ENCODE peak calls at places on chromosome 5, in ten cellular contexts. One of them, this sample, is unnamed.

GRCh38 chr5:93428868-93429267 is 152.2 kb downstream of the NR2F1-AS1 start:
- DNase-seq in CD8-positive, alpha-beta T cell: no peak
- DNase-seq in AG04450: no peak
- DNase-seq in colonic mucosa: no peak
- DNase-seq in heart right ventricle: no peak
- DNase-seq in CD4-positive, CD25-positive, alpha-beta regulatory T cell: no peak
- DNase-seq in pancreas: no peak
- DNase-seq in fibroblast of lung: peak; percentile 80
- DNase-seq in CD8-positive, alpha-beta memory T cell: no peak
- DNase-seq in left ventricle myocardium inferior: no peak
- DNase-seq in this sample: no peak

GRCh38 chr5:32523625-32524024 is 61.7 kb upstream of the SUB1 start:
- DNase-seq in heart right ventricle: no peak
- DNase-seq in AG04450: no peak
- DNase-seq in left ventricle myocardium inferior: no peak
- DNase-seq in pancreas: no peak
- DNase-seq in CD8-positive, alpha-beta T cell: no peak
- DNase-seq in colonic mucosa: no peak
- DNase-seq in CD8-positive, alpha-beta memory T cell: no peak
- DNase-seq in fibroblast of lung: no peak
- DNase-seq in CD4-positive, CD25-positive, alpha-beta regulatory T cell: no peak
- DNase-seq in this sample: no peak

GRCh38 chr5:30845194-30845593 is 348.3 kb upstream of the CDH6 start:
- DNase-seq in heart right ventricle: no peak
- DNase-seq in CD4-positive, CD25-positive, alpha-beta regulatory T cell: no peak
- DNase-seq in AG04450: no peak
- DNase-seq in left ventricle myocardium inferior: no peak
- DNase-seq in colonic mucosa: no peak
- DNase-seq in fibroblast of lung: no peak
- DNase-seq in pancreas: no peak
- DNase-seq in CD8-positive, alpha-beta T cell: no peak
- DNase-seq in CD8-positive, alpha-beta memory T cell: no peak
- DNase-seq in this sample: no peak

GRCh38 chr5:59712836-59713487 is 180.6 kb downstream of the PDE4D start:
- DNase-seq in colonic mucosa: no peak
- DNase-seq in fibroblast of lung: peak; percentile 37
- DNase-seq in CD8-positive, alpha-beta T cell: no peak
- DNase-seq in pancreas: no peak
- DNase-seq in left ventricle myocardium inferior: no peak
- DNase-seq in AG04450: no peak
- DNase-seq in heart right ventricle: no peak
- DNase-seq in CD8-positive, alpha-beta memory T cell: peak; percentile 2
- DNase-seq in CD4-positive, CD25-positive, alpha-beta regulatory T cell: no peak
- DNase-seq in this sample: no peak

GRCh38 chr5:56910123-56910951 is 941 bp downstream of the SETD9 start:
- DNase-seq in pancreas: peak; percentile 45
- DNase-seq in colonic mucosa: peak; percentile 61
- DNase-seq in fibroblast of lung: peak; percentile 45
- DNase-seq in CD4-positive, CD25-positive, alpha-beta regulatory T cell: peak; percentile 13
- DNase-seq in left ventricle myocardium inferior: peak; percentile 53
- DNase-seq in AG04450: peak; percentile 34
- DNase-seq in CD8-positive, alpha-beta T cell: peak; percentile 26
- DNase-seq in CD8-positive, alpha-beta memory T cell: no peak
- DNase-seq in heart right ventricle: peak; percentile 47
- DNase-seq in this sample: peak; percentile 37

GRCh38 chr5:146568161-146568560 is 52.2 kb upstream of the GPR151 start:
- DNase-seq in pancreas: no peak
- DNase-seq in CD8-positive, alpha-beta T cell: no peak
- DNase-seq in AG04450: no peak
- DNase-seq in CD4-positive, CD25-positive, alpha-beta regulatory T cell: no peak
- DNase-seq in left ventricle myocardium inferior: no peak
- DNase-seq in fibroblast of lung: no peak
- DNase-seq in colonic mucosa: no peak
- DNase-seq in heart right ventricle: no peak
- DNase-seq in CD8-positive, alpha-beta memory T cell: no peak
- DNase-seq in this sample: no peak

GRCh38 chr5:176373100-176373818 is 8.0 kb downstream of the ARL10 start:
- DNase-seq in CD8-positive, alpha-beta memory T cell: no peak
- DNase-seq in left ventricle myocardium inferior: peak; percentile 38
- DNase-seq in heart right ventricle: peak; percentile 27
- DNase-seq in AG04450: no peak
- DNase-seq in CD8-positive, alpha-beta T cell: no peak
- DNase-seq in colonic mucosa: no peak
- DNase-seq in pancreas: no peak
- DNase-seq in CD4-positive, CD25-positive, alpha-beta regulatory T cell: no peak
- DNase-seq in fibroblast of lung: no peak
- DNase-seq in this sample: no peak

GRCh38 chr5:123651234-123651633 is 139.3 kb downstream of the CSNK1G3 start:
- DNase-seq in CD4-positive, CD25-positive, alpha-beta regulatory T cell: no peak
- DNase-seq in colonic mucosa: no peak
- DNase-seq in CD8-positive, alpha-beta T cell: no peak
- DNase-seq in left ventricle myocardium inferior: no peak
- DNase-seq in AG04450: no peak
- DNase-seq in heart right ventricle: no peak
- DNase-seq in fibroblast of lung: no peak
- DNase-seq in CD8-positive, alpha-beta memory T cell: no peak
- DNase-seq in pancreas: no peak
- DNase-seq in this sample: no peak

GRCh38 chr5:36090033-36090432 is 23.4 kb upstream of the UGT3A2 start:
- DNase-seq in fibroblast of lung: peak; percentile 11
- DNase-seq in colonic mucosa: no peak
- DNase-seq in left ventricle myocardium inferior: no peak
- DNase-seq in heart right ventricle: no peak
- DNase-seq in CD4-positive, CD25-positive, alpha-beta regulatory T cell: no peak
- DNase-seq in AG04450: no peak
- DNase-seq in CD8-positive, alpha-beta T cell: no peak
- DNase-seq in CD8-positive, alpha-beta memory T cell: no peak
- DNase-seq in pancreas: no peak
- DNase-seq in this sample: no peak

GRCh38 chr5:108078345-108078744 is 303.6 kb downstream of the FBXL17 start:
- DNase-seq in heart right ventricle: no peak
- DNase-seq in AG04450: no peak
- DNase-seq in left ventricle myocardium inferior: no peak
- DNase-seq in pancreas: no peak
- DNase-seq in colonic mucosa: no peak
- DNase-seq in CD8-positive, alpha-beta memory T cell: no peak
- DNase-seq in CD8-positive, alpha-beta T cell: no peak
- DNase-seq in CD4-positive, CD25-positive, alpha-beta regulatory T cell: no peak
- DNase-seq in fibroblast of lung: no peak
- DNase-seq in this sample: no peak

DNA sequence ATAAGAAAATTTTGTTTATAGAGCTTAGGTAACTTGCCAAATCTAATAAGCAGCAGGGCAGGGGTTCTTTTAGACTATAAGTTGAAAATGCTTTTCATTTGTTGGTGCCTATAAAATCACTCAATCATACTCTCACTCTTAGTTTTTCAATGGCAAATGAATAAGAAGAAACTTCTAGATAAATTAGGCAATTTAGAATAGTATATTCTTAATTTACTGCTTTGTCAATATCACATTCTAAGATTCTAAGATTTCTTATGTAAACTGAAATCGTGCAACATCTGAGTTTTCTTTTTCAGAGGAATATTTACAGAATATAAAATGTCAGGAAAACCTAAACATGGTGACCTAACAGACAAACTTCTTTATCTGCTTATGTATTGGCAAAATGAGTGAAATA is 849.0 kb downstream of the DTWD2 start:
- DNase-seq in pancreas: no peak
- DNase-seq in AG04450: no peak
- DNase-seq in CD8-positive, alpha-beta memory T cell: no peak
- DNase-seq in CD8-positive, alpha-beta T cell: no peak
- DNase-seq in colonic mucosa: no peak
- DNase-seq in fibroblast of lung: no peak
- DNase-seq in heart right ventricle: no peak
- DNase-seq in CD4-positive, CD25-positive, alpha-beta regulatory T cell: no peak
- DNase-seq in left ventricle myocardium inferior: no peak
- DNase-seq in this sample: no peak
- H3K27ac ChIP-seq in pancreas: no peak overlapping the region
- H3K27ac ChIP-seq in AG04450: no peak overlapping the region
- H3K27ac ChIP-seq in CD8-positive, alpha-beta memory T cell: no peak overlapping the region
- H3K27ac ChIP-seq in CD8-positive, alpha-beta T cell: no peak overlapping the region
- H3K27ac ChIP-seq in colonic mucosa: no peak overlapping the region
- H3K27ac ChIP-seq in fibroblast of lung: no peak overlapping the region
- H3K27ac ChIP-seq in heart right ventricle: no peak overlapping the region
- H3K27ac ChIP-seq in CD4-positive, CD25-positive, alpha-beta regulatory T cell: no peak overlapping the region
- H3K27ac ChIP-seq in left ventricle myocardium inferior: no peak overlapping the region
- H3K27ac ChIP-seq in this sample: no peak overlapping the region

DNA sequence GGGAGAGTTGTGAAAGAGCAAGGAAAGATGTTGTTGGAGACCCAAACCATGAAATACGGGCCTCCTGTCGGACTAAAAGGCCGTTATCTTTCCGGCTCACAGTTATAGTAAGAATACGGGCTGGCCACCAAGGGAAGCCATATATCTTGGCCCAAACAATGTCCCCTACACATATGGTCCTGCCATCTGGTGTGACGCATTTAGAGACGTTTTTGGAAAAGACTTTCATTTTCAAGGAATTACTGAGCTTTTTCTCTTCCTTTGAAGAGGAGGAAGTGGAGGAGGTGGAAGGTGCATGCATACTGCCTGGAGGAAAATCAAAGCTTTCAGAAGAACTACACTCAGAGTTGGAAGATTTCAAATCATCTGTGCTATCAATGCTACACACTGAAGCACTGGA is 26.7 kb downstream of the PWWP2A start:
- DNase-seq in pancreas: no peak
- DNase-seq in fibroblast of lung: no peak
- DNase-seq in CD8-positive, alpha-beta T cell: no peak
- DNase-seq in left ventricle myocardium inferior: no peak
- DNase-seq in heart right ventricle: no peak
- DNase-seq in AG04450: no peak
- DNase-seq in CD4-positive, CD25-positive, alpha-beta regulatory T cell: no peak
- DNase-seq in CD8-positive, alpha-beta memory T cell: no peak
- DNase-seq in colonic mucosa: no peak
- DNase-seq in this sample: no peak
- H3K27ac ChIP-seq in pancreas: no peak overlapping the region
- H3K27ac ChIP-seq in fibroblast of lung: no peak overlapping the region
- H3K27ac ChIP-seq in CD8-positive, alpha-beta T cell: no peak overlapping the region
- H3K27ac ChIP-seq in left ventricle myocardium inferior: no peak overlapping the region
- H3K27ac ChIP-seq in heart right ventricle: no peak overlapping the region
- H3K27ac ChIP-seq in AG04450: no peak overlapping the region
- H3K27ac ChIP-seq in CD4-positive, CD25-positive, alpha-beta regulatory T cell: no peak overlapping the region
- H3K27ac ChIP-seq in CD8-positive, alpha-beta memory T cell: no peak overlapping the region
- H3K27ac ChIP-seq in colonic mucosa: no peak overlapping the region
- H3K27ac ChIP-seq in this sample: no peak overlapping the region

GRCh38 chr5:140317859-140318258 is 15.0 kb upstream of the PFDN1 start:
- DNase-seq in heart right ventricle: no peak
- DNase-seq in left ventricle myocardium inferior: no peak
- DNase-seq in colonic mucosa: no peak
- DNase-seq in pancreas: no peak
- DNase-seq in CD8-positive, alpha-beta memory T cell: no peak
- DNase-seq in AG04450: no peak
- DNase-seq in fibroblast of lung: peak; percentile 87
- DNase-seq in CD4-positive, CD25-positive, alpha-beta regulatory T cell: no peak
- DNase-seq in CD8-positive, alpha-beta T cell: no peak
- DNase-seq in this sample: no peak

GRCh38 chr5:140319833-140320232 is 16.9 kb upstream of the PFDN1 start:
- DNase-seq in pancreas: no peak
- DNase-seq in CD8-positive, alpha-beta memory T cell: no peak
- DNase-seq in left ventricle myocardium inferior: no peak
- DNase-seq in CD4-positive, CD25-positive, alpha-beta regulatory T cell: no peak
- DNase-seq in heart right ventricle: no peak
- DNase-seq in colonic mucosa: no peak
- DNase-seq in fibroblast of lung: no peak
- DNase-seq in CD8-positive, alpha-beta T cell: no peak
- DNase-seq in AG04450: no peak
- DNase-seq in this sample: no peak

GRCh38 chr5:140321796-140322195 is 18.9 kb upstream of the PFDN1 start:
- DNase-seq in CD8-positive, alpha-beta memory T cell: no peak
- DNase-seq in left ventricle myocardium inferior: peak; percentile 43
- DNase-seq in CD8-positive, alpha-beta T cell: no peak
- DNase-seq in pancreas: no peak
- DNase-seq in AG04450: no peak
- DNase-seq in fibroblast of lung: no peak
- DNase-seq in heart right ventricle: peak; percentile 54
- DNase-seq in colonic mucosa: no peak
- DNase-seq in CD4-positive, CD25-positive, alpha-beta regulatory T cell: no peak
- DNase-seq in this sample: peak; percentile 35

GRCh38 chr5:140322751-140323731 is 20.1 kb upstream of the PFDN1 start:
- DNase-seq in CD8-positive, alpha-beta memory T cell: no peak
- DNase-seq in CD4-positive, CD25-positive, alpha-beta regulatory T cell: no peak
- DNase-seq in colonic mucosa: no peak
- DNase-seq in pancreas: peak; percentile 73
- DNase-seq in AG04450: peak; percentile 88
- DNase-seq in heart right ventricle: no peak
- DNase-seq in left ventricle myocardium inferior: peak; percentile 34
- DNase-seq in CD8-positive, alpha-beta T cell: no peak
- DNase-seq in fibroblast of lung: peak; percentile 98
- DNase-seq in this sample: peak; percentile 13

GRCh38 chr5:140318778-140319177 is 15.9 kb upstream of the PFDN1 start:
- DNase-seq in colonic mucosa: no peak
- DNase-seq in heart right ventricle: no peak
- DNase-seq in fibroblast of lung: no peak
- DNase-seq in CD8-positive, alpha-beta memory T cell: no peak
- DNase-seq in AG04450: no peak
- DNase-seq in CD8-positive, alpha-beta T cell: no peak
- DNase-seq in left ventricle myocardium inferior: no peak
- DNase-seq in CD4-positive, CD25-positive, alpha-beta regulatory T cell: no peak
- DNase-seq in pancreas: no peak
- DNase-seq in this sample: no peak
- H3K27ac ChIP-seq in colonic mucosa: no peak overlapping the region
- H3K27ac ChIP-seq in heart right ventricle: no peak overlapping the region
- H3K27ac ChIP-seq in fibroblast of lung: no peak overlapping the region
- H3K27ac ChIP-seq in CD8-positive, alpha-beta memory T cell: no peak overlapping the region
- H3K27ac ChIP-seq in AG04450: no peak overlapping the region
- H3K27ac ChIP-seq in CD8-positive, alpha-beta T cell: no peak overlapping the region
- H3K27ac ChIP-seq in left ventricle myocardium inferior: no peak overlapping the region
- H3K27ac ChIP-seq in CD4-positive, CD25-positive, alpha-beta regulatory T cell: no peak overlapping the region
- H3K27ac ChIP-seq in pancreas: no peak overlapping the region
- H3K27ac ChIP-seq in this sample: no peak overlapping the region

DNA sequence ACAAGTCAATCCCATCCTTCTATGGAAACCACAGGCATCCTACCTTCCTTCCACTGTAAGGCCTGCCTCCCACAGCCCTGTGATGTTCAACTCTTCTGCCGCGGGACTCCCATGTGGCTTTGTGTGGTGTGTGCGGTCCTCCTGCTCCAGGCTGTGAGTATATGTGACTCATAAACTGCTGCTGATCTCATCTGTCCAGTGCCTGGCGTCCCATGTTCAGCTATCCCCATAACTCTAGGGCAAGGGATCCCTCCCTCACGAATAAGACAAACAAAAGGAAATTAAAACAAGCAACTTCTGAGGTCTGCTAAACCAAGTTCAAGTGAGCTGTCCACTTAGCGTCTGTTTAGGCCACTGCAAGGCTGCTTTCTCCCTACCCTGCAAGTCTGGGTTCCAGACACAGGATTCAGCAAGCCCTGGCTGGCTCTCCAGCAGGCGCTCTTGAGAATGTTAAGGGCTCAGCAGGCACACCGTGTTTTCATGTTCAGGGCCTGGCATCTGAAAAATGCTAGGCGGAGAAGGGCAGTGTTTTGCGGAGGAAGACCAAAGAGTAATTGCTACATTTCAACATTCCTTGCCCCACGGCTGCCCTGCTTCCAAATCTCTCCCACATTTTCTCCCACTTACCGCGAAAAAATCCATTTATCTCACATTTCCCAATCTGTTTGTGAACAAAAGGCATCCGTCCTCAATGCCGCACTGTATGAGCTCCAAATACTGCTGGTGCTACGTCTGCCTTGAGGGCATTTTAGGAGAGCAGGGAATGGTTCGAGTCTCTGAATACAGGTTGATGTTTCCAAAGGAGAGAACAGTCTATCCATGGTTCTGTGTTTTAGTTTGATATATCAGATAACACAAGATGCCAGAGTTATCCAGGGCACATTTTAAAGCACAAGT is 280.2 kb downstream of the SEMA5A start:
- DNase-seq in CD4-positive, CD25-positive, alpha-beta regulatory T cell: no peak
- DNase-seq in heart right ventricle: peak; percentile 26
- DNase-seq in fibroblast of lung: peak; percentile 97
- DNase-seq in left ventricle myocardium inferior: peak; percentile 36
- DNase-seq in colonic mucosa: no peak
- DNase-seq in CD8-positive, alpha-beta T cell: no peak
- DNase-seq in pancreas: no peak
- DNase-seq in AG04450: peak; percentile 91
- DNase-seq in CD8-positive, alpha-beta memory T cell: no peak
- DNase-seq in this sample: no peak
- H3K27ac ChIP-seq in CD4-positive, CD25-positive, alpha-beta regulatory T cell: no peak overlapping the region
- H3K27ac ChIP-seq in heart right ventricle: peak overlapping the region; percentile 75
- H3K27ac ChIP-seq in fibroblast of lung: peak overlapping the region; percentile 61
- H3K27ac ChIP-seq in left ventricle myocardium inferior: peak overlapping the region; percentile 77
- H3K27ac ChIP-seq in colonic mucosa: no peak overlapping the region
- H3K27ac ChIP-seq in CD8-positive, alpha-beta T cell: no peak overlapping the region
- H3K27ac ChIP-seq in pancreas: no peak overlapping the region
- H3K27ac ChIP-seq in AG04450: peak overlapping the region; percentile 91
- H3K27ac ChIP-seq in CD8-positive, alpha-beta memory T cell: no peak overlapping the region
- H3K27ac ChIP-seq in this sample: no peak overlapping the region